ENCODE peak calls at places on chromosomes 11 and 22, in seven cellular contexts. I is endothelial cell of umbilical vein, T is HCT116, G is K562, A is HepG2, R is H1, J is GM12878. S is an unnamed sample.

GRCh38 chr22:23509571-23510302 is 70.4 kb downstream of the IGLL1 start:
- DNase-seq in I (peak), T (no peak), G (no peak), A (no peak), R (no peak), J (no peak), S (no peak)

GRCh38 chr11:13680501-13681264 is 12.2 kb downstream of the FAR1 start:
- DNase-seq in I (no peak), T (no peak), G (peak), A (no peak), R (no peak), J (no peak), S (peak)

GRCh38 chr11:120401506-120401905 is 65.3 kb downstream of the ARHGEF12 start:
- DNase-seq in I (no peak), T (no peak), G (no peak), A (no peak), R (no peak), J (no peak), S (no peak)

GRCh38 chr11:86015699-86016098 is 53.2 kb downstream of the PICALM start:
- DNase-seq in I (no peak), T (no peak), G (no peak), A (no peak), R (no peak), J (no peak), S (no peak)

GRCh38 chr22:42489000-42489399 is 30.6 kb downstream of the RRP7A start:
- DNase-seq in I (no peak), T (no peak), G (no peak), A (no peak), R (no peak), J (no peak), S (no peak)

GRCh38 chr22:44942979-44943700 is 66.7 kb downstream of the PHF21B start:
- DNase-seq in I (no peak), T (no peak), G (no peak), A (no peak), R (no peak), J (no peak), S (no peak)

GRCh38 chr22:28002181-28002700 is 83.2 kb upstream of the PITPNB start:
- DNase-seq in I (no peak), T (no peak), G (no peak), A (no peak), R (no peak), J (no peak), S (no peak)

GRCh38 chr11:31902706-31903105 is 91.6 kb upstream of the PAX6 start:
- DNase-seq in I (no peak), T (no peak), G (no peak), A (no peak), R (no peak), J (no peak), S (no peak)

GRCh38 chr11:7520981-7521487 is 7.2 kb downstream of the PPFIBP2 start:
- DNase-seq in I (no peak), T (no peak), G (no peak), A (no peak), R (no peak), J (no peak), S (no peak)

DNA sequence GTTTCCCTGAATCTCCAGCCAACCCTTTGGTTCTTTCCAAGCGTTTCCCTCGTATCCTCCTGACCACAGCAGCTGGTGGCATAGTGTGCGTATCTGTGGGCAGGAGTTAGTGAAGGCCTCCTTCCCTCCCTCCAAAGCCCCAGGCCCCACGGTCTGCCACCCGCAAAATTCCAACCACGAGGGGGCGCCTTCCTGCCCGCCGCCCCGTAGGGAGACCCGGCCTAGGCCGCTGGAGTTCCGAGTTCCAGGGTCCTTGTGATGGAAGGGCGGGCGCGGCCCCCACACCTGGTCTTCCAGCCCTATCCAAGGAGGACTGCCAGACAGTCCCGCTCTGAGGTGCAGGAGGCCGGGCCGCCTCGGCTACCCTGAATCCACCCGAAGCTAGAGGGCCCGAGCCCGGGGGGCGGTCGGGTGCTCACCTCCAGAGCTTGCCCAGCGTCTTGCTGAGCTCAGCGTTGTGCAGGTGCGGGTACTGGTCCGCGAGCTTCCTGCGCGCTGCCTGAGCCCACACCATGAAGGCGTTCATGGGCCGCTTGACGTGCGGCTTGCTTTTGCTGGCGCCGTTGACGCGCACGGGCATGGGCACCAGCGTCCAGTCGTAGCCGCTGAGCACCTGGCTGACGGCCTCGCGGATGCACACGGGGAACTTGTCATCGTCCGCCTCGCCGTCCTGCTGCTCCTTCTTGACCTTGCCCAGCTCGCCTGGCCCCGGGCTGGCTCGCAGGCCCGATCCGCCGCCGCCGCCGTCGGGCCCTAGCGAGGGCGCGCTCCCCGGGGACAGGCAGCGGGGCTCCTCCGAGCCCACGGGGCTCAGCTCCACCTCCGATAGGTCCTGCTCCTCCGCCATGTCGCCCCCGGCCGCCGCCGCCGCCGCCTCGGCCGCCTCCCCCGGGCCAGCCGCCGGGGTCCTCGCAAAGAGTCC is 1.2 kb downstream of the SOX10 start:
- DNase-seq in I (no peak), T (no peak), G (peak), A (no peak), R (peak), J (no peak), S (peak)
- TF ChIP-seq EZH2 in I (peak), T (no peak), G (no peak), A (no peak), R (peak), J (no peak), S (no peak)

GRCh38 chr11:33701302-33701701 is 676 bp upstream of the C11orf91 start:
- DNase-seq in I (peak), T (no peak), G (no peak), A (no peak), R (no peak), J (no peak), S (no peak)
- TF ChIP-seq POLR2AphosphoS5 in I (no peak), T (no peak), G (no peak), A (no peak), R (no peak), J (no peak), S (no peak)

DNA sequence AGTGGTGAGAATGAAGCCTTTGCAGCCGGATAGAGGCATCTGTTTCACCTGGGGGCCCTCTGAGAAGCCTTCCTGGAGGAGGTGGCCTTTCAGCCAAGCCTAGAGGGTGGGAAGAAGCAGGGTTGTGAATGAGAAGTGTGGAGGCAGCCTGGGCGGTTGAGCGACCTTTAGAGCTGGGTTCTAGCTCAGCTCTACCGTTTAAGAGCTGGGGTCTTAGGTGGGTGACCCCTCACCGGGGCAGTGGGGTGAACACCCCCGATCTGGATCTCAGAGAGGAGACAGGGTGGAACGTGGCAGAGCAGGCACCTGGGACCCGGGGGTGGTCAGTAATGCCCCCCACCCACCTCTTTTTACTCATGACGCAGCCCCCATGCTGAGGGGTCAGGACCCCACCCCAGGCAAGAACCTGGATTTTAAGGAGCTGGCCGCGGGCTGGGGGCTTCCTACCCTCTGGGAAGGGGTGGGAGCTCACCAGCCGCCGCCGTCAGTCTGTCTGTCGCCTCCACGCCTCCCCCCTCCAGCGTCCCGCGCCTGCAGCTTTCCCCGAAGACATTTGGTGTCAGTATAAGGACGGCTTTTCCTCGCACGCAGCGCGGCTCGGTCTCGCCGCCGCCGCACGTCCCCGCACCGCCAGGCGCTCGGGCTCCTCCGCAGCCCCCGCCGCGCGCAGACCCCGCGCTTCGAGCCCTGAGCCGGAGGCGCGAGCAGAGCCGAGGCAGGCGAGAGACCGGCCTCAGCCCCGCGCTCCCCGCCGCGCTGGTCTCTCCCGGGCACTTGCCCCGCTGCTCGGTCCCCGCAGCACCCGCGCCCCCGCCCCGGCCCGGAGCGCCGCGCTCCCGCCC is 13.4 kb upstream of the CACNA1I start:
- DNase-seq in I (no peak), T (no peak), G (peak), A (no peak), R (no peak), J (no peak), S (peak)
- TF ChIP-seq EZH2 in I (peak), T (no peak), G (no peak), A (peak), R (peak), J (no peak), S (peak)

GRCh38 chr11:69074786-69075185 is 26.1 kb downstream of the TPCN2 start:
- DNase-seq in I (no peak), T (no peak), G (no peak), A (no peak), R (no peak), J (no peak), S (no peak)
- TF ChIP-seq POLR2AphosphoS5 in I (no peak), T (no peak), G (no peak), A (no peak), R (no peak), J (no peak), S (no peak)

GRCh38 chr22:22094921-22095320 is 112.3 kb upstream of the TOP3B start:
- DNase-seq in I (no peak), T (no peak), G (no peak), A (no peak), R (no peak), J (no peak), S (no peak)
- TF ChIP-seq EZH2 in I (no peak), T (no peak), G (no peak), A (no peak), R (no peak), J (no peak), S (no peak)